ENCODE peak calls at places on chromosomes 5 and 9, in five cellular contexts. I, T, F, P and L are unnamed samples. For H3K4me1, the result is how much of the 10 kb centered on the place peaks cover.

GRCh38 chr5:59485629-59486439 is 407.7 kb downstream of the PDE4D start:
- DNase-seq in I (no peak), P (no peak), T (no peak), F (no peak), L (no peak)

GRCh38 chr5:139746691-139747582 is 48.7 kb upstream of the PSD2 start:
- DNase-seq in F (no peak), P (peak), T (peak), I (no peak), L (no peak)

GRCh38 chr9:81686614-81687520 is 2.5 kb downstream of the TLE1 start:
- DNase-seq in I (peak), T (peak), F (peak), P (peak), L (peak)

GRCh38 chr5:132487095-132487428 is 3.5 kb downstream of the IRF1 start:
- DNase-seq in I (no peak), F (no peak), T (peak), P (no peak), L (peak)

GRCh38 chr9:121692606-121693505 is 41.4 kb downstream of the DAB2IP start:
- DNase-seq in F (no peak), I (no peak), P (peak), T (peak), L (no peak)

GRCh38 chr9:105281926-105282325 is 37.5 kb downstream of the SLC44A1 start:
- DNase-seq in P (no peak), I (no peak), F (no peak), T (no peak), L (no peak)

GRCh38 chr5:168683247-168683926 is 104.2 kb upstream of the PANK3 start:
- DNase-seq in F (no peak), T (peak), I (no peak), P (no peak), L (no peak)

GRCh38 chr9:95506692-95507455 is 9.9 kb downstream of the PTCH1 start:
- DNase-seq in T (peak), I (no peak), P (peak), F (peak), L (no peak)

GRCh38 chr9:77598510-77598909 is 49.6 kb downstream of the GNA14 start:
- DNase-seq in F (no peak), T (no peak), P (peak), I (no peak), L (no peak)

GRCh38 chr5:52987711-52988329 is 1.3 kb upstream of the ITGA2 start:
- DNase-seq in F (no peak), P (peak), T (no peak), I (peak), L (no peak)

GRCh38 chr5:1550287-1551076 is 26.7 kb upstream of the LPCAT1 start:
- DNase-seq in P (no peak), I (peak), F (no peak), T (peak), L (no peak)

GRCh38 chr5:80071510-80072021 is 36.4 kb downstream of the THBS4 start:
- DNase-seq in I (no peak), T (no peak), F (no peak), P (no peak), L (no peak)

GRCh38 chr9:108062680-108063079 is 573.1 kb upstream of the KLF4 start:
- DNase-seq in P (no peak), F (no peak), I (no peak), T (no peak), L (no peak)

GRCh38 chr5:171795381-171795780 is 9.8 kb downstream of the SMIM23 start:
- DNase-seq in P (no peak), I (peak), T (no peak), F (no peak), L (no peak)

GRCh38 chr5:21862986-21863385 is 990.2 kb downstream of the CDH12 start:
- DNase-seq in P (no peak), T (no peak), F (no peak), I (no peak), L (no peak)

GRCh38 chr5:154055225-154055624 is 16.5 kb downstream of the MFAP3 start:
- DNase-seq in I (no peak), P (no peak), T (no peak), F (no peak), L (no peak)

GRCh38 chr9:120642129-120642528 is 62.2 kb upstream of the CDK5RAP2 start:
- DNase-seq in T (no peak), F (no peak), I (no peak), P (no peak), L (no peak)

GRCh38 chr9:14909631-14910177 is 524 bp downstream of the FREM1 start:
- DNase-seq in P (peak), T (no peak), F (no peak), I (no peak), L (no peak)

GRCh38 chr9:35179347-35180271 is 17.8 kb downstream of the UNC13B start:
- DNase-seq in I (no peak), T (no peak), P (no peak), F (no peak), L (no peak)

GRCh38 chr5:149264432-149265069 is 7.1 kb upstream of the AFAP1L1 start:
- DNase-seq in T (no peak), F (no peak), P (peak), I (no peak), L (no peak)

DNA sequence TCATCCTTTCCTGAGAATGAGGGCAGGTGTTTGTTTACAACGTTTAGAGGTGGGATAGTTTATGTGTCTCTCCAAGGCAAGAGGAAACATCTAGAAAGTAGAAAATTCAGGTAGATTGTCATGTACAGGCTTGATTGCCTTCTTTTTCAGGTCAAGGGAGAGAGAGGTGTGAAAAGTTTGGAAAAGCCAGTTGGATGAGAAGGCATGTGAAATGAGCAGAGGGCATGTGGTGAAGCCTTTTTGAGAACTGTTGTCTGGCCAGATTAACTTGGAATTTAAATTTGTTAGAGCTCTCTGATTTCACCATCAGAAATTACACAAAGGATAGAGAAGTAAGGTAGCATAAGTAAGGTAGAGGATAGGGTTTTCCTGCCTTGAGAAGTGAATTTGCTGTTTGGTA is 74.6 kb downstream of the SNX24 start:
- DNase-seq in F (no peak), T (no peak), I (no peak), P (no peak), L (no peak)
- H3K4me1 ChIP-seq in F (under half), T (under half), I (under half), P (under half), L (under half)

GRCh38 chr5:102537011-102537410 is 38.2 kb upstream of the SLCO6A1 start:
- DNase-seq in T (no peak), F (no peak), P (no peak), I (no peak), L (no peak)
- H3K27ac ChIP-seq in T (no peak), F (no peak), P (no peak), I (no peak), L (no peak)

DNA sequence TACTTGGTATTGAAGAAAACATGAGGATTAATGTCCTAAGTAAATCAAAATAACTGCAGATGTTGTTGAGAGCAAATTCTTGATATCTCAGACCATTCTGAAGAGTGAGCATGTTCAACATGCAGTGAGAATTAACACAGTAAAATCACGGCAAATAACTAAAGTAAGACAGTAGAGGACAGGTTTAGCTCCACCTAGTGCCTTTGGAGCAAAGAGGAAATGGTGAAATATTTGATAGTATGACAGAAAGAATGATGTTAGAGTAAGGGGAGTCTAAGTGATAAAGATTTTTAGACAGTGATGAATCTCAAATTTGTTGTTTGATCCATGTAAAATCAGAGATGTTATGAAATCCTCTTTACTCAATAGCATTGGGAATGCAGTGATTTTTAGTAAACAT is 424.2 kb downstream of the TMEM161B start:
- DNase-seq in T (no peak), F (no peak), I (no peak), P (no peak), L (no peak)
- TF ChIP-seq CTCF in T (no peak), F (no peak), I (no peak), P (no peak), L (no peak)

GRCh38 chr9:69188975-69189374 is 14.9 kb downstream of the TJP2 start:
- DNase-seq in T (no peak), I (no peak), F (no peak), P (no peak), L (no peak)
- H3K4me1 ChIP-seq in T (half or more), I (under half), F (under half), P (half or more), L (under half)